ENCODE peak calls at places on chromosomes 12 and 14, in four cellular contexts. C is sigmoid colon; R is stimulated activated CD8-positive, alpha-beta memory T cell treated with anti-CD3 and anti-CD28 coated beads, Interleukin-4, amount 100 ng/mL, for 1 hour; L is NCI-H1092 treated with DMSO at 0.1 percent for 48 hours. W is an unnamed sample.

GRCh38 chr14:98171654-98172053 is 1100.3 kb downstream of the BCL11B start:
- DNase-seq in C (no peak), R (no peak), L (no peak), W (no peak)

GRCh38 chr14:66378712-66379111 is 107.5 kb upstream of the CCDC196 start:
- DNase-seq in C (no peak), R (no peak), L (no peak), W (no peak)

GRCh38 chr12:30440826-30441602 is 254.7 kb downstream of the IPO8 start:
- DNase-seq in C (no peak), R (no peak), L (no peak), W (no peak)

GRCh38 chr12:108875682-108876361 is 4.1 kb upstream of the DAO start:
- DNase-seq in C (no peak), R (no peak), L (no peak), W (no peak)

GRCh38 chr14:34220921-34221320 is 241.1 kb downstream of the SPTSSA start:
- DNase-seq in C (no peak), R (no peak), L (no peak), W (no peak)

GRCh38 chr14:104803280-104803915 is 2.5 kb downstream of the ZBTB42 start:
- DNase-seq in C (no peak), R (no peak), L (no peak), W (no peak)

GRCh38 chr14:99327458-99328250 is 55.7 kb upstream of the BCL11B start:
- DNase-seq in C (no peak), R (no peak), L (no peak), W (no peak)

GRCh38 chr14:68535404-68536024 is 257.4 kb downstream of the ZFP36L1 start:
- DNase-seq in C (no peak), R (no peak), L (no peak), W (peak; percentile 84)

GRCh38 chr14:98623806-98624430 is 648.1 kb downstream of the BCL11B start:
- DNase-seq in C (no peak), R (no peak), L (peak; percentile 79), W (no peak)

GRCh38 chr12:87678453-87678852 is 350.7 kb downstream of the C12orf50 start:
- DNase-seq in C (no peak), R (no peak), L (no peak), W (no peak)

GRCh38 chr12:44697489-44697888 is 178.6 kb downstream of the NELL2 start:
- DNase-seq in C (no peak), R (no peak), L (no peak), W (no peak)

GRCh38 chr12:48281811-48282210 is 68.9 kb downstream of the ZNF641 start:
- DNase-seq in C (no peak), R (no peak), L (no peak), W (no peak)

GRCh38 chr12:58491296-58491695 is 429.0 kb downstream of the LRIG3 start:
- DNase-seq in C (no peak), R (no peak), L (no peak), W (no peak)

GRCh38 chr14:90384543-90384911 is 12.3 kb upstream of the CALM1 start:
- DNase-seq in C (no peak), R (no peak), L (peak; percentile 27), W (no peak)

GRCh38 chr14:99677231-99677891 is 6.7 kb upstream of the CYP46A1 start:
- DNase-seq in C (no peak), R (no peak), L (no peak), W (no peak)

GRCh38 chr14:71702799-71703198 is 229.4 kb upstream of the RGS6 start:
- DNase-seq in C (no peak), R (no peak), L (no peak), W (no peak)

GRCh38 chr14:85867450-85867849 is 337.5 kb downstream of the FLRT2 start:
- DNase-seq in C (no peak), R (no peak), L (no peak), W (no peak)

GRCh38 chr12:95411466-95411865 is 62.5 kb upstream of the METAP2 start:
- DNase-seq in C (no peak), R (no peak), L (no peak), W (no peak)